ENCODE peak calls at places on chromosomes 1 and 21, in eight cellular contexts. One of them, this sample, is unnamed.

GRCh38 chr1:172360511-172360910 is 60.0 kb upstream of the C1orf105 start:
- DNase-seq in colonic mucosa: peak; percentile 35
- DNase-seq in heart right ventricle: no peak
- DNase-seq in mucosa of descending colon: no peak
- DNase-seq in CD4-positive, alpha-beta memory T cell: no peak
- DNase-seq in IMR-90: no peak
- DNase-seq in transverse colon: no peak
- DNase-seq in aorta: no peak
- DNase-seq in this sample: no peak

GRCh38 chr1:203136409-203137042 is 9.0 kb downstream of the ADORA1 start:
- DNase-seq in mucosa of descending colon: no peak
- DNase-seq in transverse colon: no peak
- DNase-seq in CD4-positive, alpha-beta memory T cell: no peak
- DNase-seq in heart right ventricle: no peak
- DNase-seq in IMR-90: no peak
- DNase-seq in aorta: peak; percentile 53
- DNase-seq in colonic mucosa: no peak
- DNase-seq in this sample: peak; percentile 21

GRCh38 chr1:177229781-177230180 is 59.0 kb downstream of the BRINP2 start:
- DNase-seq in heart right ventricle: no peak
- DNase-seq in IMR-90: no peak
- DNase-seq in mucosa of descending colon: no peak
- DNase-seq in aorta: no peak
- DNase-seq in colonic mucosa: no peak
- DNase-seq in CD4-positive, alpha-beta memory T cell: no peak
- DNase-seq in transverse colon: no peak
- DNase-seq in this sample: no peak

GRCh38 chr1:164780111-164780510 is 221.1 kb downstream of the PBX1 start:
- DNase-seq in mucosa of descending colon: no peak
- DNase-seq in heart right ventricle: no peak
- DNase-seq in colonic mucosa: no peak
- DNase-seq in CD4-positive, alpha-beta memory T cell: no peak
- DNase-seq in transverse colon: no peak
- DNase-seq in aorta: no peak
- DNase-seq in IMR-90: peak; percentile 47
- DNase-seq in this sample: no peak

GRCh38 chr1:77874804-77875445 is 13.5 kb upstream of the NEXN start:
- DNase-seq in heart right ventricle: no peak
- DNase-seq in transverse colon: no peak
- DNase-seq in colonic mucosa: no peak
- DNase-seq in mucosa of descending colon: no peak
- DNase-seq in aorta: no peak
- DNase-seq in CD4-positive, alpha-beta memory T cell: no peak
- DNase-seq in IMR-90: peak; percentile 74
- DNase-seq in this sample: peak; percentile 62

GRCh38 chr1:206736878-206737728 is 33.5 kb upstream of the IL19 start:
- DNase-seq in IMR-90: no peak
- DNase-seq in colonic mucosa: no peak
- DNase-seq in transverse colon: peak; percentile 25
- DNase-seq in heart right ventricle: no peak
- DNase-seq in aorta: no peak
- DNase-seq in mucosa of descending colon: no peak
- DNase-seq in CD4-positive, alpha-beta memory T cell: peak; percentile 80
- DNase-seq in this sample: no peak

GRCh38 chr1:205518616-205519540 is 14.4 kb downstream of the CDK18 start:
- DNase-seq in IMR-90: no peak
- DNase-seq in mucosa of descending colon: no peak
- DNase-seq in transverse colon: peak; percentile 26
- DNase-seq in aorta: no peak
- DNase-seq in heart right ventricle: no peak
- DNase-seq in CD4-positive, alpha-beta memory T cell: no peak
- DNase-seq in colonic mucosa: peak; percentile 46
- DNase-seq in this sample: peak; percentile 75

GRCh38 chr21:29526545-29526944 is 227.8 kb downstream of the BACH1 start:
- DNase-seq in aorta: no peak
- DNase-seq in colonic mucosa: no peak
- DNase-seq in mucosa of descending colon: no peak
- DNase-seq in transverse colon: no peak
- DNase-seq in IMR-90: no peak
- DNase-seq in heart right ventricle: no peak
- DNase-seq in CD4-positive, alpha-beta memory T cell: no peak
- DNase-seq in this sample: no peak

GRCh38 chr1:14894811-14895524 is 258.6 kb upstream of the TMEM51 start:
- DNase-seq in colonic mucosa: peak; percentile 33
- DNase-seq in mucosa of descending colon: no peak
- DNase-seq in CD4-positive, alpha-beta memory T cell: no peak
- DNase-seq in aorta: no peak
- DNase-seq in transverse colon: peak; percentile 17
- DNase-seq in IMR-90: no peak
- DNase-seq in heart right ventricle: no peak
- DNase-seq in this sample: no peak

GRCh38 chr1:27971674-27972073 is 11.9 kb downstream of the XKR8 start:
- DNase-seq in colonic mucosa: no peak
- DNase-seq in transverse colon: no peak
- DNase-seq in heart right ventricle: peak; percentile 29
- DNase-seq in CD4-positive, alpha-beta memory T cell: no peak
- DNase-seq in mucosa of descending colon: no peak
- DNase-seq in IMR-90: no peak
- DNase-seq in aorta: no peak
- DNase-seq in this sample: no peak

GRCh38 chr21:17491716-17492414 is 21.0 kb upstream of the CXADR start:
- DNase-seq in mucosa of descending colon: no peak
- DNase-seq in transverse colon: no peak
- DNase-seq in aorta: no peak
- DNase-seq in IMR-90: peak; percentile 99
- DNase-seq in colonic mucosa: no peak
- DNase-seq in heart right ventricle: peak; percentile 13
- DNase-seq in CD4-positive, alpha-beta memory T cell: no peak
- DNase-seq in this sample: no peak

GRCh38 chr1:115073298-115074087 is 15.8 kb downstream of the TSPAN2 start:
- DNase-seq in mucosa of descending colon: no peak
- DNase-seq in transverse colon: no peak
- DNase-seq in colonic mucosa: no peak
- DNase-seq in heart right ventricle: no peak
- DNase-seq in CD4-positive, alpha-beta memory T cell: no peak
- DNase-seq in IMR-90: no peak
- DNase-seq in aorta: no peak
- DNase-seq in this sample: no peak

GRCh38 chr1:110561631-110562030 is 42.7 kb upstream of the KCNA10 start:
- DNase-seq in colonic mucosa: no peak
- DNase-seq in transverse colon: no peak
- DNase-seq in CD4-positive, alpha-beta memory T cell: no peak
- DNase-seq in IMR-90: no peak
- DNase-seq in aorta: no peak
- DNase-seq in heart right ventricle: no peak
- DNase-seq in mucosa of descending colon: no peak
- DNase-seq in this sample: no peak

GRCh38 chr1:99181892-99182291 is 82.4 kb upstream of the PLPPR4 start:
- DNase-seq in mucosa of descending colon: no peak
- DNase-seq in CD4-positive, alpha-beta memory T cell: no peak
- DNase-seq in transverse colon: no peak
- DNase-seq in heart right ventricle: no peak
- DNase-seq in IMR-90: no peak
- DNase-seq in aorta: no peak
- DNase-seq in colonic mucosa: no peak
- DNase-seq in this sample: no peak

GRCh38 chr21:25901580-25901979 is 166.8 kb downstream of the GABPA start:
- DNase-seq in colonic mucosa: no peak
- DNase-seq in CD4-positive, alpha-beta memory T cell: no peak
- DNase-seq in IMR-90: peak; percentile 39
- DNase-seq in aorta: no peak
- DNase-seq in transverse colon: no peak
- DNase-seq in heart right ventricle: no peak
- DNase-seq in mucosa of descending colon: no peak
- DNase-seq in this sample: no peak

GRCh38 chr1:84365225-84366221 is 32.8 kb upstream of the DNASE2B start:
- DNase-seq in transverse colon: peak; percentile 28
- DNase-seq in aorta: no peak
- DNase-seq in CD4-positive, alpha-beta memory T cell: no peak
- DNase-seq in colonic mucosa: peak; percentile 34
- DNase-seq in mucosa of descending colon: no peak
- DNase-seq in IMR-90: peak; percentile 99
- DNase-seq in heart right ventricle: no peak
- DNase-seq in this sample: peak; percentile 65

GRCh38 chr1:113769599-113769970 is 10.3 kb upstream of the PHTF1 start:
- DNase-seq in mucosa of descending colon: no peak
- DNase-seq in colonic mucosa: no peak
- DNase-seq in CD4-positive, alpha-beta memory T cell: no peak
- DNase-seq in IMR-90: no peak
- DNase-seq in heart right ventricle: no peak
- DNase-seq in aorta: no peak
- DNase-seq in transverse colon: no peak
- DNase-seq in this sample: no peak

GRCh38 chr1:226603030-226603960 is 54.7 kb downstream of the STUM start:
- DNase-seq in IMR-90: peak; percentile 48
- DNase-seq in aorta: peak; percentile 82
- DNase-seq in transverse colon: peak; percentile 40
- DNase-seq in CD4-positive, alpha-beta memory T cell: no peak
- DNase-seq in mucosa of descending colon: no peak
- DNase-seq in colonic mucosa: peak; percentile 53
- DNase-seq in heart right ventricle: peak; percentile 83
- DNase-seq in this sample: peak; percentile 93
- H3K4me3 ChIP-seq in IMR-90: no peak overlapping the region
- H3K4me3 ChIP-seq in aorta: no peak overlapping the region
- H3K4me3 ChIP-seq in transverse colon: no peak overlapping the region
- H3K4me3 ChIP-seq in CD4-positive, alpha-beta memory T cell: no peak overlapping the region
- H3K4me3 ChIP-seq in mucosa of descending colon: no peak overlapping the region
- H3K4me3 ChIP-seq in colonic mucosa: no peak overlapping the region
- H3K4me3 ChIP-seq in heart right ventricle: no peak overlapping the region
- H3K4me3 ChIP-seq in this sample: peak overlapping the region; percentile 63

DNA sequence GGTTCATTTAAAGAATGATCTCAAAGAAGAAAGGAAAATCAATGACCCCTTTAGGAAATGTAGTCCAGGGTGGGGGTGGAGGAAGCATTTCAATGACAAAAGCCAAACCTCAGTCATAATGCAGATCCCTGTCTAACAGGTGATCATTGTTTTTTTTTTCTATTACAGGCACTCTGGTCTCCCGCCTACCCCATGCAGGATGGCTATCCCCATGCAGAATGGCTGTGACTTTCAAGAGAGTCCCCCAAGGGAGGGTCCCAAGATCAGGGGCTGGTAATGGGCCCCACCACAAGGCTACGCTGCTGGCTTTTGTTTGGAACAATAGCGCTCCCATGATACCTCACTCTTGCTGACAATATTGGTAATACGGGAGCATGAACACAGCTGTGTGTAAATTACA is 119.4 kb downstream of the SLC45A1 start:
- DNase-seq in mucosa of descending colon: no peak
- DNase-seq in heart right ventricle: no peak
- DNase-seq in transverse colon: no peak
- DNase-seq in CD4-positive, alpha-beta memory T cell: no peak
- DNase-seq in colonic mucosa: no peak
- DNase-seq in aorta: no peak
- DNase-seq in IMR-90: no peak
- DNase-seq in this sample: no peak
- H3K4me1 ChIP-seq in mucosa of descending colon: peaks cover 8% of the 10 kb centered on the region
- H3K4me1 ChIP-seq in heart right ventricle: peaks cover 26% of the 10 kb centered on the region
- H3K4me1 ChIP-seq in transverse colon: peaks cover 21% of the 10 kb centered on the region
- H3K4me1 ChIP-seq in CD4-positive, alpha-beta memory T cell: no peaks in the 10 kb centered on the region
- H3K4me1 ChIP-seq in colonic mucosa: peaks cover 11% of the 10 kb centered on the region
- H3K4me1 ChIP-seq in aorta: peaks cover 2% of the 10 kb centered on the region
- H3K4me1 ChIP-seq in IMR-90: peaks cover 17% of the 10 kb centered on the region
- H3K4me1 ChIP-seq in this sample: peaks cover 7% of the 10 kb centered on the region

GRCh38 chr21:42781150-42781980 is 98.0 kb downstream of the WDR4 start:
- DNase-seq in transverse colon: peak; percentile 36
- DNase-seq in aorta: no peak
- DNase-seq in IMR-90: no peak
- DNase-seq in heart right ventricle: peak; percentile 29
- DNase-seq in CD4-positive, alpha-beta memory T cell: no peak
- DNase-seq in colonic mucosa: peak; percentile 71
- DNase-seq in mucosa of descending colon: no peak
- DNase-seq in this sample: peak; percentile 91
- H3K4me3 ChIP-seq in transverse colon: no peak overlapping the region
- H3K4me3 ChIP-seq in aorta: no peak overlapping the region
- H3K4me3 ChIP-seq in IMR-90: no peak overlapping the region
- H3K4me3 ChIP-seq in heart right ventricle: no peak overlapping the region
- H3K4me3 ChIP-seq in CD4-positive, alpha-beta memory T cell: no peak overlapping the region
- H3K4me3 ChIP-seq in colonic mucosa: peak overlapping the region; percentile 1
- H3K4me3 ChIP-seq in mucosa of descending colon: no peak overlapping the region
- H3K4me3 ChIP-seq in this sample: no peak overlapping the region

DNA sequence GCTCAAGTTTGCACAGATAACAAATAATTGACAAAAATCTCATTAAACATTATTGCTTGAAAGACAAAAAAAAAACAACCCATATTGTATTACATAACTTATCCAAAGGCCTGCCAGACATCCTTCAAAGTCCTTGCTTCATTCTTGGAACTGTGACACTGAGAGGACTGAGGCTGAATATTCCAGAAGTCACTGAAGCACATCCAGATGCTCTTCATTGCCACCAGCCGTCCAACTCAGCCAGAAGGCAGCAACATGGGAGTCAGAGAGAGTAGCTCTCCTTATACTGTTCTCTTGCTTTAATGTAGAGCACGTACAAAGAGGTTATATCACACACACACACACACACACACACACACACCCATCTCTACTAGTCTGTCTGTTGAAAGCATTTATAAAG is 755.0 kb downstream of the LTN1 start:
- DNase-seq in aorta: no peak
- DNase-seq in CD4-positive, alpha-beta memory T cell: no peak
- DNase-seq in transverse colon: no peak
- DNase-seq in mucosa of descending colon: no peak
- DNase-seq in colonic mucosa: no peak
- DNase-seq in heart right ventricle: no peak
- DNase-seq in IMR-90: no peak
- DNase-seq in this sample: no peak
- H3K4me1 ChIP-seq in aorta: no peaks in the 10 kb centered on the region
- H3K4me1 ChIP-seq in CD4-positive, alpha-beta memory T cell: no peaks in the 10 kb centered on the region
- H3K4me1 ChIP-seq in transverse colon: peaks cover 19% of the 10 kb centered on the region
- H3K4me1 ChIP-seq in mucosa of descending colon: no peaks in the 10 kb centered on the region
- H3K4me1 ChIP-seq in colonic mucosa: no peaks in the 10 kb centered on the region
- H3K4me1 ChIP-seq in heart right ventricle: peaks cover 6% of the 10 kb centered on the region
- H3K4me1 ChIP-seq in IMR-90: peaks cover 8% of the 10 kb centered on the region
- H3K4me1 ChIP-seq in this sample: peaks cover 18% of the 10 kb centered on the region

DNA sequence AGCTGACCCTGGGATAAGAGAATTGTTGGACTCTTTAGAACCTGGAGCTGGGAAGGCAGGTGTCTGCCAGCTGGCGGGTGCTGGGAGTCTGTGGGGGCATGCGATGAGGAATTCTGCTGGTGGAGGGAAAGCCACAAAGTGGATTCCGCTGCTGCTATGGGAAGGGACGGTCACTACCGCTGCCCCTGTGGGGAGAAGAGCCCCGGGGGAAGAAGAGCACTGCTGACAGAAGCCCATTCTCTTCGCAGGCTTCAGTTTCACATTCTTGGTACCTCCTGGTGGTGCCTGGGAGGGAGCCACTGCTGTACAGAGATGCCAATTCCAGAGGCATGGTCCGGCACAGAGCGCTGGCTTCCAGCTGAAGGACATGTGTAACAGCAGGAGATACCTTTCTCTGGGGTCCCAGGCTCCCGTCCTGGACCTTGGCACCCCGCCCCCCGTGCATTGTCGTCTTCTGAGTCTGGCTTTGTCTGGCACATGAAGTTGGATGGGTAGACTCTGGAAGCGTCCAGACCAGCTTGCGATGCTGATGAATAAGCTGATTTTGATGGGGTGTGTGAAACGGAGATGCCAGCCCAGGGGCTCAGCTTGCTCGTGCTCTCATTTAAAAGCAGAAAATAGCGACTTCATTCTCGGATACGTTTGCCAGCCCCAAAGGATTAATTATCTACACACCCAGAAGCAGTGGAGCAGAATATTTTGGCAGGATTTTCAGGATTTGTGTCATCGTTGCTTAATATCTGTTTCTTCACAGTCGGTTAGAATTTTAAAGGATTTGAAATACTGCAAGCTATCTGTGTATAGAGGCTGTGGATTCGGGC is 13.2 kb downstream of the PDXK start:
- DNase-seq in IMR-90: no peak
- DNase-seq in mucosa of descending colon: no peak
- DNase-seq in heart right ventricle: no peak
- DNase-seq in colonic mucosa: no peak
- DNase-seq in CD4-positive, alpha-beta memory T cell: no peak
- DNase-seq in aorta: peak; percentile 74
- DNase-seq in transverse colon: no peak
- DNase-seq in this sample: peak; percentile 83
- H3K4me3 ChIP-seq in IMR-90: no peak overlapping the region
- H3K4me3 ChIP-seq in mucosa of descending colon: no peak overlapping the region
- H3K4me3 ChIP-seq in heart right ventricle: no peak overlapping the region
- H3K4me3 ChIP-seq in colonic mucosa: no peak overlapping the region
- H3K4me3 ChIP-seq in CD4-positive, alpha-beta memory T cell: no peak overlapping the region
- H3K4me3 ChIP-seq in aorta: no peak overlapping the region
- H3K4me3 ChIP-seq in transverse colon: no peak overlapping the region
- H3K4me3 ChIP-seq in this sample: no peak overlapping the region

This sample was measured in osteoblast.